ENCODE peak calls at places on chromosome 2, in four cellular contexts. D is retinal pigment epithelial cell, X is GM12865, C is A549. Q is an unnamed sample.

GRCh38 chr2:98372121-98372520 is 25.9 kb downstream of the CNGA3 start:
- DNase-seq in D (no peak), X (no peak), C (no peak), Q (no peak)

GRCh38 chr2:240233891-240234502 is 93.5 kb upstream of the OTOS start:
- DNase-seq in D (no peak), X (no peak), C (no peak), Q (no peak)

GRCh38 chr2:195407782-195408181 is 249.2 kb upstream of the SLC39A10 start:
- DNase-seq in D (no peak), X (no peak), C (peak), Q (peak)

GRCh38 chr2:222169346-222169745 is 129.5 kb downstream of the PAX3 start:
- DNase-seq in D (peak), X (no peak), C (no peak), Q (no peak)

GRCh38 chr2:27720004-27720551 is 51.4 kb upstream of the MRPL33 start:
- DNase-seq in D (peak), X (no peak), C (peak), Q (peak)

GRCh38 chr2:156909983-156910382 is 347.5 kb upstream of the GALNT5 start:
- DNase-seq in D (no peak), X (no peak), C (no peak), Q (no peak)

GRCh38 chr2:120237491-120237902 is 14.3 kb upstream of the TMEM185B start:
- DNase-seq in D (no peak), X (no peak), C (peak), Q (peak)

GRCh38 chr2:59998324-59998723 is 555.1 kb downstream of the BCL11A start:
- DNase-seq in D (no peak), X (no peak), C (no peak), Q (no peak)

GRCh38 chr2:158676696-158677095 is 118.4 kb upstream of the DAPL1 start:
- DNase-seq in D (no peak), X (no peak), C (no peak), Q (no peak)

GRCh38 chr2:42359894-42360483 is 1.0 kb downstream of the COX7A2L start:
- DNase-seq in D (no peak), X (peak), C (no peak), Q (peak)

GRCh38 chr2:127035212-127035611 is 71.7 kb downstream of the BIN1 start:
- DNase-seq in D (no peak), X (no peak), C (no peak), Q (no peak)

GRCh38 chr2:202290316-202290715 is 24.8 kb downstream of the NOP58 start:
- DNase-seq in D (no peak), X (no peak), C (no peak), Q (no peak)

GRCh38 chr2:211376410-211376809 is 820.0 kb downstream of the CPS1 start:
- DNase-seq in D (no peak), X (no peak), C (no peak), Q (no peak)

GRCh38 chr2:96154506-96155380 is 9.5 kb upstream of the DUSP2 start:
- DNase-seq in D (no peak), X (no peak), C (no peak), Q (no peak)

GRCh38 chr2:100230754-100231153 is 88.4 kb upstream of the AFF3 start:
- DNase-seq in D (no peak), X (no peak), C (no peak), Q (no peak)

GRCh38 chr2:199833525-199833924 is 17.5 kb downstream of the FTCDNL1 start:
- DNase-seq in D (peak), X (no peak), C (no peak), Q (no peak)

GRCh38 chr2:67463810-67464209 is 66.7 kb downstream of the ETAA1 start:
- DNase-seq in D (no peak), X (no peak), C (no peak), Q (peak)

GRCh38 chr2:67954125-67954748 is 108.6 kb downstream of the C1D start:
- DNase-seq in D (peak), X (no peak), C (no peak), Q (no peak)

GRCh38 chr2:201781583-201782051 is 884 bp upstream of the ALS2 start:
- DNase-seq in D (no peak), X (peak), C (peak), Q (peak)

GRCh38 chr2:69012310-69013122 is 463 bp upstream of the ANTXR1 start:
- DNase-seq in D (no peak), X (peak), C (peak), Q (peak)

GRCh38 chr2:1645761-1646476 is 98.4 kb downstream of the PXDN start:
- DNase-seq in D (no peak), X (no peak), C (no peak), Q (no peak)

GRCh38 chr2:173553589-173553988 is 198.9 kb downstream of the CDCA7 start:
- DNase-seq in D (no peak), X (no peak), C (no peak), Q (no peak)

GRCh38 chr2:19244460-19245363 is 113.7 kb downstream of the OSR1 start:
- DNase-seq in D (no peak), X (no peak), C (no peak), Q (no peak)

GRCh38 chr2:134581877-134582546 is 136.8 kb downstream of the TMEM163 start:
- DNase-seq in D (no peak), X (peak), C (no peak), Q (no peak)

GRCh38 chr2:95274291-95275150 is at the start of gene PROM2:
- DNase-seq in D (no peak), X (no peak), C (no peak), Q (no peak)

GRCh38 chr2:226703501-226703900 is 96.1 kb downstream of the IRS1 start:
- DNase-seq in D (no peak), X (no peak), C (no peak), Q (no peak)

GRCh38 chr2:132416080-132416911 is at the start of gene GPR39:
- DNase-seq in D (peak), X (no peak), C (peak), Q (peak)

GRCh38 chr2:3079959-3080948 is 297.4 kb downstream of the EIPR1 start:
- DNase-seq in D (no peak), X (no peak), C (no peak), Q (no peak)

GRCh38 chr2:11852526-11853196 is 106.2 kb downstream of the LPIN1 start:
- DNase-seq in D (no peak), X (no peak), C (no peak), Q (no peak)

GRCh38 chr2:127985026-127985734 is 42.7 kb downstream of the SAP130 start:
- DNase-seq in D (no peak), X (no peak), C (no peak), Q (no peak)

GRCh38 chr2:46171441-46171953 is 125.7 kb upstream of the EPAS1 start:
- DNase-seq in D (no peak), X (no peak), C (no peak), Q (peak)

DNA sequence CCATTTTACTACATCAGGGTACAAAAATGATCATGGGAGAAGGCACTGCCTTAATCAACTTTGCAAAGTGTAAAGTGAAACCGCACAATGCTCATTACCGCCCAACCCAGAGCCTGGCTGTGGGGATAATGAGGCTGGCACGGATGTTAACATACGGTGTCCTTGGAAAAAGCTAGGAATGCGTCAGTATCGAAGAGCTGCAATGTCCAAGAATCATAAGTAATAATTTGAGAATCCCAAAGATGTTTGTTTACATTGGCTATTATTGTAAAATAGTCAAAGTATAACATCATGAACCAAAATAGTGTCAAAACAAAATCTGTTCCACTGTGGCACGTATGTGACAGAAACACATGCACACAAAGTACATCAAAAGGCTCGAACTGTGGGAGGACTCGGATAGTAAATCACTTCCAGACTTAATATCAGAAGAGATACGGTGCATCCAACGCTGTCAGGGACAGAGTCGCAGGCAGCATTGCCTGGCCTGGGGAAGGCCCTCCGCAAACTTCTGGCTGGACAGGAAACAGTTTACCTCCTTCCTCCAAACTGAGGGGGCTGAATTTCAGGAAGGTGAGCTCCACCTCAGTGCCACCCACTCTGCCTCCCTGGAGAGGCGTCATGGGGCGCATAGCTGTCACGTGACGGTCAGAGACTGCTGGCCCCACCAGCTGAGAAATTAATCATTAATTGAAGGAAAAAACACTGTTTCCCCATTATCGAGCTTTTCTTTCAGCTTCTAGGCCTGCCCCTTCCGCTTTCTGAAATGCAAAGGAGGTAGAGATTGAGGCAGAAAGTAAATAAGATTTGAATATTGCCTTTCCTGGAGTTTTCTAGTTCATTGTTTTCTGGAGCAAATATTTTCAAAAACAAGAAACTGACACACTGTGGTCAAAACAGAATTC is 1.8 kb upstream of the ID2 start:
- DNase-seq in D (peak), X (peak), C (peak), Q (peak)
- H3K4me3 ChIP-seq in D (peak), X (peak), C (peak), Q (peak)

GRCh38 chr2:51710222-51710621 is 678.3 kb upstream of the NRXN1 start:
- DNase-seq in D (no peak), X (peak), C (no peak), Q (no peak)
- TF ChIP-seq CTCF in D (peak), X (peak), C (peak), Q (no peak)

GRCh38 chr2:108974674-108975073 is 14.3 kb downstream of the EDAR start:
- DNase-seq in D (no peak), X (no peak), C (no peak), Q (no peak)

GRCh38 chr2:108968619-108969018 is 20.4 kb downstream of the EDAR start:
- DNase-seq in D (no peak), X (no peak), C (no peak), Q (no peak)

GRCh38 chr2:108970369-108970768 is 18.7 kb downstream of the EDAR start:
- DNase-seq in D (no peak), X (no peak), C (no peak), Q (no peak)

GRCh38 chr2:108972663-108973062 is 16.4 kb downstream of the EDAR start:
- DNase-seq in D (no peak), X (no peak), C (no peak), Q (no peak)

DNA sequence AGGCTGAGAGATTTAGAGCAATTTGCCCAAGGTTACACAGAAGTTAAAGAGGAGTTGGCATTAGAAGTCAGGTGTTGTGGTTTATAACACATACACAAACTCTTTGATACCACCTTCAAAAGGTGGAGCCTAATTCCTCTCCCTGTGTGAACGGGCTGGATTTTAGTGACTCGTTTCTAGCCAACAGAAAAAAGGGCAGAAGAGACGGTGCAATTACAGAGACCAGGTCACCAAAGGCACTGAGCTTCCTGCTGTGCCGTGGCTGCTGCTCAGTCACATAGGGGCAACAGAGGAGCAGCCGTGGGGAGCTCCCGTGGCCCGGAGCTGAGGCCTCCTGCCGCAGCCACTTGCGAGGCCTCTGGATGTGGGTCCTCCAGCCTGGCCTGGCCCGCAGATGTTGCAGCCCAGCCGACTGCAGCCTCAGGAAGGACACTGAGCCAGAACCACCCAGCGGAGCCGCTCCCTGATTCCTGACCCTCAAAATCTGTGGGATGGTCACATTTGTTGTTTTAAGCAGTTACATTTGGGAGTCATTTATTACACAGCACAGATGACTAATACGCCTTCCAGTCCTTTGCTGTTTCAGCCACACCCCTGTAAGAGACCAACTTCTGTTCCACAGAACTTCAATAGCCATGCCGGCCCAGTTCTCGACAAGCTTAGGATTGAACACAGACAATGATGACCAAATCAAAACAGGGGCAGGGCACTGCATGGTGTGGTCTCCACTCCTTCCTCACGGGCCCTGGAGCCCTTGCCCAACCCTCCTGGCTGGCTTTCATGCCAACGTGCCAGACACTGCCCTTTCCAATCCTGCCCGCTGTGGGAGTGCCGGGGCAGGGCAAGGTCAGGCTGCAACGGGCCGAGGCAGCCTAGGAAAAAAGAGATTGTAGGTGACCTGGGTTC is 17.1 kb downstream of the EDAR start:
- DNase-seq in D (no peak), X (no peak), C (peak), Q (no peak)
- H3K4me3 ChIP-seq in D (no peak), X (no peak), C (no peak), Q (no peak)

GRCh38 chr2:10792660-10793400 is 19.8 kb downstream of the PDIA6 start:
- DNase-seq in D (no peak), X (no peak), C (no peak), Q (no peak)
- TF ChIP-seq CTCF in D (peak), X (no peak), C (peak), Q (no peak)

GRCh38 chr2:24592436-24593100 is 101.5 kb downstream of the NCOA1 start:
- DNase-seq in D (no peak), X (no peak), C (no peak), Q (no peak)

GRCh38 chr2:24588294-24588693 is 97.2 kb downstream of the NCOA1 start:
- DNase-seq in D (no peak), X (no peak), C (no peak), Q (no peak)

GRCh38 chr2:24586955-24587354 is 95.9 kb downstream of the NCOA1 start:
- DNase-seq in D (no peak), X (peak), C (no peak), Q (no peak)
- H3K4me3 ChIP-seq in D (no peak), X (peak), C (no peak), Q (no peak)

GRCh38 chr2:223285505-223286265 is 233.7 kb downstream of the KCNE4 start:
- DNase-seq in D (no peak), X (no peak), C (no peak), Q (no peak)
- TF ChIP-seq CTCF in D (no peak), X (no peak), C (no peak), Q (no peak)

DNA sequence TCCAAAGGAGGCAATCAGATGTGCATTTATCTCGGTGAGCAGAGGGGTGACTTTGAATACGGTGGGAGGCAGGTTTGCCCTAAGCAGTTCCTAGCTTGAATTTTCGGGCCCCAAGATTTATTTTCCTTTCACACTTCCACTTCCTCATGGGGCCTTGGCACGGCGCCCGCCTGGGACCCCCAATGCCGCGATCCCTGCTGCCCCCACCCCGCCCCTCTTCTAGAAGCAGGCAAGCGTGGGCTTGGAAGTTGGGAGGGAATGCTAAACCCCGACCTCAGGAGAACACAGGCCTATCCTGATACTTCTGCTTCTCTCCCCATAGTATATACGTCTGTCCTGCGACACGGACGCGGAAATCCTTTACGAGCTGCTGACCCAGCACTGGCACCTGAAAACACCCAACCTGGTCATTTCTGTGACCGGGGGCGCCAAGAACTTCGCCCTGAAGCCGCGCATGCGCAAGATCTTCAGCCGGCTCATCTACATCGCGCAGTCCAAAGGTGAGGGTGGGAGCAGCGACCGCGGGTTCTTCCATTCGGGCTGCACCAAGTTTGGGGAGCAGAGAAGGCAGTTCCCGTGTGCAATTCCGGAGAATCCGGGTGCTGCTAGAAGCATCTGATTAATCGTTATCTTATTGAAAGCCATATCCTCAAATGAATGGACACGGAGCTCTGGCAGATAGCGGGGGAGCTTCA is 21.6 kb downstream of the TRPM8 start:
- DNase-seq in D (no peak), X (no peak), C (no peak), Q (no peak)
- H3K4me3 ChIP-seq in D (peak), X (no peak), C (no peak), Q (no peak)

GRCh38 chr2:216059233-216059834 is 22.3 kb downstream of the PECR start:
- DNase-seq in D (no peak), X (peak), C (no peak), Q (no peak)
- TF ChIP-seq CTCF in D (peak), X (peak), C (no peak), Q (no peak)

GRCh38 chr2:85584354-85584856 is at the start of gene VAMP5:
- DNase-seq in D (no peak), X (no peak), C (no peak), Q (no peak)
- H3K4me3 ChIP-seq in D (peak), X (peak), C (no peak), Q (peak)